ENCODE peak calls at places on chromosomes 5 and 9, in nine cellular contexts. W is stimulated activated CD4-positive, alpha-beta T cell treated with anti-CD3 and anti-CD28 coated beads, Interleukin-1b, Interleukin-23, amount 100 ng/mL, for 4 hours; C is sigmoid colon; F is KG1; U is NCI-H2107; A is caudate nucleus; N is AG20443; K is AG08396; Y is right lobe of liver. J is an unnamed sample.

GRCh38 chr9:119771336-119771735 is 402.1 kb upstream of the BRINP1 start:
- DNase-seq in K (no peak), Y (no peak), C (no peak), U (no peak), N (no peak), F (no peak), W (no peak), A (no peak), J (no peak)

GRCh38 chr5:15993334-15993733 is 186.3 kb downstream of the MARCHF11 start:
- DNase-seq in Y (no peak), F (no peak), A (no peak), K (peak; percentile 12), C (no peak), N (peak; percentile 17), W (no peak), U (no peak), J (no peak)

GRCh38 chr9:95864852-95865580 is 10.5 kb upstream of the ERCC6L2 start:
- DNase-seq in Y (no peak), C (no peak), U (no peak), N (no peak), F (no peak), K (no peak), A (no peak), W (no peak), J (no peak)

GRCh38 chr9:112074250-112075008 is 100.7 kb downstream of the SUSD1 start:
- DNase-seq in A (peak; percentile 18), F (peak; percentile 41), W (peak; percentile 44), C (peak; percentile 79), Y (peak; percentile 67), K (peak; percentile 44), N (peak; percentile 67), U (no peak), J (peak; percentile 56)

GRCh38 chr9:135606885-135607259 is 32.5 kb downstream of the GLT6D1 start:
- DNase-seq in W (no peak), U (no peak), N (no peak), C (peak; percentile 20), F (no peak), Y (no peak), K (no peak), A (no peak), J (no peak)

GRCh38 chr9:126664893-126665695 is 51.4 kb downstream of the LMX1B start:
- DNase-seq in N (no peak), U (no peak), F (no peak), Y (no peak), K (no peak), W (no peak), C (no peak), A (no peak), J (peak; percentile 43)

GRCh38 chr9:133476531-133476930 is 2.4 kb downstream of the SLC2A6 start:
- DNase-seq in U (no peak), N (no peak), A (no peak), Y (no peak), F (no peak), K (no peak), W (no peak), C (no peak), J (no peak)

GRCh38 chr9:34069831-34070230 is 21.1 kb upstream of the UBAP2 start:
- DNase-seq in W (no peak), N (no peak), Y (no peak), A (no peak), F (no peak), K (no peak), U (no peak), C (peak; percentile 4), J (no peak)

GRCh38 chr5:1789838-1790462 is 9.7 kb downstream of the MRPL36 start:
- DNase-seq in N (peak; percentile 48), A (no peak), F (no peak), W (no peak), U (no peak), Y (no peak), C (peak; percentile 46), K (peak; percentile 38), J (no peak)

GRCh38 chr5:111173476-111173875 is 50.7 kb upstream of the CAMK4 start:
- DNase-seq in U (no peak), N (no peak), C (no peak), K (no peak), A (no peak), F (no peak), Y (no peak), W (no peak), J (no peak)

GRCh38 chr5:79875230-79875629 is 115.8 kb downstream of the MTX3 start:
- DNase-seq in Y (no peak), A (no peak), K (no peak), W (no peak), U (no peak), N (peak; percentile 49), F (no peak), C (no peak), J (no peak)

GRCh38 chr5:15929616-15930303 is 249.8 kb downstream of the MARCHF11 start:
- DNase-seq in K (peak; percentile 75), N (no peak), A (no peak), W (no peak), Y (no peak), U (no peak), C (no peak), F (no peak), J (no peak)

GRCh38 chr9:87605676-87606075 is 108.0 kb downstream of the DAPK1 start:
- DNase-seq in C (no peak), K (no peak), W (no peak), Y (no peak), A (no peak), F (no peak), U (no peak), N (no peak), J (no peak)

GRCh38 chr5:56212127-56212879 is 20.8 kb downstream of the ANKRD55 start:
- DNase-seq in A (no peak), F (no peak), W (no peak), Y (no peak), C (no peak), U (no peak), K (no peak), N (no peak), J (no peak)

GRCh38 chr5:42596817-42597216 is 159.8 kb upstream of the CCDC152 start:
- DNase-seq in N (no peak), W (no peak), C (no peak), U (no peak), Y (peak; percentile 31), A (no peak), K (no peak), F (no peak), J (no peak)

GRCh38 chr5:66881475-66882161 is 285.4 kb downstream of the MAST4 start:
- DNase-seq in K (no peak), Y (no peak), U (no peak), C (no peak), W (no peak), A (no peak), N (no peak), F (no peak), J (no peak)

GRCh38 chr9:100217536-100217935 is 118.5 kb downstream of the INVS start:
- DNase-seq in W (no peak), A (no peak), K (no peak), F (no peak), Y (no peak), C (no peak), U (no peak), N (no peak), J (no peak)

GRCh38 chr5:2259494-2260107 is 376.9 kb upstream of the IRX4 start:
- DNase-seq in F (no peak), A (no peak), Y (no peak), W (no peak), N (no peak), U (no peak), C (no peak), K (no peak), J (no peak)

GRCh38 chr5:119386945-119387344 is 31.1 kb downstream of the TNFAIP8 start:
- DNase-seq in Y (no peak), C (no peak), U (no peak), W (no peak), A (no peak), F (no peak), N (no peak), K (no peak), J (no peak)

GRCh38 chr9:93267681-93268505 is 84.0 kb downstream of the WNK2 start:
- DNase-seq in C (peak; percentile 59), W (no peak), U (no peak), F (no peak), K (peak; percentile 5), Y (no peak), N (peak; percentile 7), A (no peak), J (peak; percentile 5)

GRCh38 chr5:98414938-98415337 is 358.5 kb upstream of the RGMB start:
- DNase-seq in A (no peak), F (no peak), C (no peak), U (no peak), Y (no peak), K (peak; percentile 37), W (no peak), N (peak; percentile 60), J (no peak)

GRCh38 chr5:114207615-114208014 is 154.3 kb upstream of the KCNN2 start:
- DNase-seq in Y (no peak), K (no peak), U (no peak), N (no peak), F (no peak), A (no peak), W (no peak), C (no peak), J (no peak)

GRCh38 chr9:105063665-105064247 is 135.8 kb upstream of the ABCA1 start:
- DNase-seq in K (no peak), W (no peak), C (peak; percentile 73), U (no peak), A (no peak), Y (peak; percentile 26), F (no peak), N (peak; percentile 46), J (peak; percentile 48)

GRCh38 chr5:1017691-1018455 is 9.3 kb downstream of the NKD2 start:
- DNase-seq in U (no peak), N (no peak), F (no peak), Y (peak; percentile 16), W (no peak), C (peak; percentile 56), A (no peak), K (no peak), J (no peak)

GRCh38 chr5:134637106-134637721 is 4.6 kb upstream of the SAR1B start:
- DNase-seq in F (no peak), N (no peak), K (no peak), Y (no peak), C (no peak), W (no peak), A (no peak), U (no peak), J (no peak)

GRCh38 chr9:34717996-34718614 is 8.2 kb upstream of the CCL21 start:
- DNase-seq in F (no peak), Y (peak; percentile 53), K (no peak), A (no peak), U (no peak), N (no peak), C (no peak), W (no peak), J (no peak)

GRCh38 chr5:150665044-150665443 is 4.0 kb downstream of the MYOZ3 start:
- DNase-seq in C (no peak), Y (no peak), N (no peak), F (no peak), U (no peak), W (no peak), A (no peak), K (peak; percentile 6), J (no peak)

GRCh38 chr5:161546463-161547301 is at the start of gene GABRB2:
- DNase-seq in Y (peak; percentile 27), W (peak; percentile 27), U (no peak), C (peak; percentile 69), A (no peak), N (peak; percentile 78), F (no peak), K (peak; percentile 77), J (no peak)

GRCh38 chr5:171419663-171420428 is 399 bp downstream of the FGF18 start:
- DNase-seq in W (peak; percentile 21), F (no peak), C (no peak), N (peak; percentile 54), K (peak; percentile 61), A (no peak), U (no peak), Y (no peak), J (no peak)

GRCh38 chr9:37100750-37101149 is 19.6 kb upstream of the ZCCHC7 start:
- DNase-seq in U (no peak), Y (no peak), C (no peak), K (no peak), F (no peak), W (no peak), A (no peak), N (no peak), J (no peak)

GRCh38 chr5:178555005-178555404 is 35.2 kb downstream of the COL23A1 start:
- DNase-seq in U (no peak), F (no peak), K (no peak), N (no peak), A (no peak), W (no peak), Y (no peak), C (no peak), J (no peak)

J was measured in ovary.